ENCODE peak calls at places on chromosomes 1 and 21, in four cellular contexts. J is sigmoid colon, X is SK-N-SH, L is A549. Z is an unnamed sample.

GRCh38 chr1:6868371-6869001 is 83.2 kb downstream of the CAMTA1 start:
- DNase-seq in J (no peak), X (no peak), L (no peak), Z (no peak)

GRCh38 chr1:246602194-246602593 is 35.9 kb downstream of the CNST start:
- DNase-seq in J (no peak), X (no peak), L (no peak), Z (no peak)

GRCh38 chr1:113615425-113615824 is 143.9 kb downstream of the PHTF1 start:
- DNase-seq in J (no peak), X (no peak), L (no peak), Z (no peak)

GRCh38 chr21:23578027-23578426 is 2029.3 kb downstream of the MRPL39 start:
- DNase-seq in J (no peak), X (no peak), L (no peak), Z (no peak)

GRCh38 chr1:82932207-82932606 is 1066.7 kb downstream of the TTLL7 start:
- DNase-seq in J (no peak), X (peak; percentile 8), L (no peak), Z (no peak)

GRCh38 chr1:153563339-153563952 is 2.2 kb downstream of the S100A2 start:
- DNase-seq in J (peak; percentile 56), X (no peak), L (no peak), Z (no peak)

GRCh38 chr21:46634966-46635323 is 529 bp upstream of the PRMT2 start:
- DNase-seq in J (peak; percentile 90), X (peak; percentile 80), L (peak; percentile 31), Z (peak; percentile 41)

GRCh38 chr21:14889080-14889805 is 175.6 kb downstream of the NRIP1 start:
- DNase-seq in J (no peak), X (no peak), L (no peak), Z (no peak)

GRCh38 chr1:233614743-233615521 is 1.0 kb downstream of the KCNK1 start:
- DNase-seq in J (no peak), X (peak; percentile 26), L (no peak), Z (no peak)

GRCh38 chr1:7584157-7584556 is 186.9 kb upstream of the VAMP3 start:
- DNase-seq in J (peak; percentile 40), X (no peak), L (no peak), Z (no peak)

GRCh38 chr1:194387531-194387930 is 1201.1 kb upstream of the B3GALT2 start:
- DNase-seq in J (no peak), X (no peak), L (no peak), Z (no peak)

GRCh38 chr1:6467744-6468688 is 2.0 kb upstream of the TNFRSF25 start:
- DNase-seq in J (no peak), X (no peak), L (no peak), Z (no peak)

GRCh38 chr1:212566522-212567479 is 41.8 kb upstream of the ATF3 start:
- DNase-seq in J (peak; percentile 66), X (peak; percentile 71), L (peak; percentile 72), Z (peak; percentile 30)

GRCh38 chr21:25501996-25502665 is 105.2 kb downstream of the MRPL39 start:
- DNase-seq in J (no peak), X (no peak), L (no peak), Z (no peak)

GRCh38 chr1:12615916-12616708 is 1.9 kb downstream of the DHRS3 start:
- DNase-seq in J (peak; percentile 88), X (no peak), L (no peak), Z (no peak)

GRCh38 chr1:231800071-231800470 is 173.5 kb downstream of the DISC1 start:
- DNase-seq in J (no peak), X (no peak), L (no peak), Z (no peak)

GRCh38 chr1:68107771-68108170 is 57.3 kb upstream of the DIRAS3 start:
- DNase-seq in J (no peak), X (no peak), L (no peak), Z (no peak)

GRCh38 chr21:42687796-42688195 is 34.4 kb downstream of the PDE9A start:
- DNase-seq in J (no peak), X (no peak), L (no peak), Z (no peak)

GRCh38 chr21:25625036-25625435 is 14.0 kb upstream of the JAM2 start:
- DNase-seq in J (no peak), X (no peak), L (no peak), Z (no peak)

GRCh38 chr1:110005971-110006370 is 21.4 kb downstream of the AHCYL1 start:
- DNase-seq in J (no peak), X (no peak), L (no peak), Z (no peak)

GRCh38 chr1:15945832-15946448 is 30.0 kb downstream of the ZBTB17 start:
- DNase-seq in J (no peak), X (no peak), L (no peak), Z (no peak)

GRCh38 chr1:15943515-15944307 is 32.2 kb downstream of the ZBTB17 start:
- DNase-seq in J (no peak), X (no peak), L (no peak), Z (no peak)

GRCh38 chr1:15945011-15945831 is 30.7 kb downstream of the ZBTB17 start:
- DNase-seq in J (no peak), X (no peak), L (no peak), Z (no peak)

GRCh38 chr1:15942661-15943514 is 33.0 kb downstream of the ZBTB17 start:
- DNase-seq in J (no peak), X (no peak), L (no peak), Z (no peak)

GRCh38 chr1:15944308-15945010 is 31.4 kb downstream of the ZBTB17 start:
- DNase-seq in J (no peak), X (no peak), L (no peak), Z (no peak)
- TF ChIP-seq EP300 in J (no peak), X (no peak), L (no peak), Z (no peak)

GRCh38 chr1:36160388-36160948 is 4.5 kb downstream of the MAP7D1 start:
- DNase-seq in J (no peak), X (no peak), L (no peak), Z (no peak)
- H3K4me3 ChIP-seq in J (peak overlapping the region; percentile 37), X (peak overlapping the region; percentile 72), L (peak overlapping the region; percentile 33), Z (peak overlapping the region; percentile 14)

DNA sequence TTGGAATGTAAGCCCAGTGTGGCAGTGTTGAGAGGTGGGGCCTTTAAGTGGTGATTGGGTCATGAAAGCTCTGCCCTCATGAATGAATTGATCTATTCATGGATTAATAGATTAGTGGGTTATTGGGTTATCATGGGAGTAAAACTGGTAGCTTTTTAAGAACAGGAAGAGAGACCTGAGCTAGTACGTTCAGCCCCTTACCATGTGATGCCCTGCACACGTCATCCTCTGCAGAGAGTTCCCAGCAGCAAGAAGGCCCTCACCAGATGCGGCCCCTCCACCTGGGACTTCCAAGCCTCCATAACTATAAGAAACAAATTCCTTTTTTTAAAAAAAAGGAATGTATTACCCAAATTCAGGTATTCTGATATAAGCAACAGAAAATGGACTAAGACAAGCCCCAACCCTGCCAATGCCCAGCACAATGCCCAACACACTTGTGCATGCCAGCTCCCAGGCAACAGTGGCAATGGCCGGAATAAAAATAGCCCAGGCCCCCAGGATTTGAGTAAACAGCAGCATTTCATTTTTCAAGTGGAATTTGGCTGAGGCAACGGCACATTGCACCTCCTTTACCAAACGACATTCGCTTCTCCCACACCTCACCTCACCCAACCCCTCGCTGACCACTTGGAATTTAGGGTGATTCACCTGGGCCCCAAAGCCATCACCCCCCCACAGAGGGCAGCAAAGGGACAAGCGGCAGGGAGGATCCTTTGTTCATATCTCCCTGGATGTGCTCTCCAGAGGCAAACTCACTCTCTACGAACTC is 215.9 kb downstream of the TOMM20 start:
- DNase-seq in J (peak; percentile 66), X (no peak), L (no peak), Z (no peak)
- TF ChIP-seq EP300 in J (no peak), X (no peak), L (no peak), Z (no peak)

DNA sequence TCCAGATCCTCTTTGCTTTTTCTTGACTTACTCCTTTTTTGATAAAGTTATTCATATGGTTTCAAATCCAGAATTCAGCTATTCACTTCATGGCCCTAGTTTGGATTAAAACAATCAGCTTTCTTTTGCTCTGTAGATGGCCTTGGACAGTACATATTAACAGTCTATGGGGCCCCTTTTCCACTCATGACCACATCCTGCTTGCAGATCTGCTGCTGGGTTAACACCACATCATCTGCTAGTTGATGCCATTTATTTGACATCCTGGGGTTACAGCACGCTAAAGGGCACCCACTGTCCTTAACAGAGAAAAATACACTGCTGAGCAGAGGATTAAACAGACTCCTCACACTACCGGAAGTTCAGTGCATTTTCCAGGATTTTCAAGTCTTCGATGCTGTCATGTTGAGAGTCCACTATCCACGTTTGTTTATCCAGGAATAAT is 941 bp upstream of the IFI16 start:
- DNase-seq in J (no peak), X (no peak), L (no peak), Z (no peak)
- H3K4me3 ChIP-seq in J (no peak overlapping the region), X (no peak overlapping the region), L (no peak overlapping the region), Z (no peak overlapping the region)

GRCh38 chr1:208203127-208203847 is 40.9 kb downstream of the PLXNA2 start:
- DNase-seq in J (no peak), X (no peak), L (peak; percentile 75), Z (peak; percentile 43)
- TF ChIP-seq EP300 in J (no peak), X (no peak), L (peak; percentile 56), Z (no peak)

GRCh38 chr1:27233677-27234053 is 767 bp upstream of the WDTC1 start:
- DNase-seq in J (no peak), X (no peak), L (no peak), Z (peak; percentile 5)
- H3K4me3 ChIP-seq in J (peak overlapping the region; percentile 87), X (peak overlapping the region; percentile 42), L (peak overlapping the region; percentile 79), Z (peak overlapping the region; percentile 71)

GRCh38 chr1:160217466-160218165 is 12.4 kb downstream of the PEA15 start:
- DNase-seq in J (no peak), X (no peak), L (no peak), Z (no peak)
- TF ChIP-seq EP300 in J (no peak), X (no peak), L (no peak), Z (no peak)

GRCh38 chr1:159855709-159856108 is 6.7 kb downstream of the VSIG8 start:
- DNase-seq in J (no peak), X (no peak), L (no peak), Z (no peak)
- H3K4me3 ChIP-seq in J (no peak overlapping the region), X (no peak overlapping the region), L (no peak overlapping the region), Z (no peak overlapping the region)